ENCODE peak calls at places on chromosome 5, in ten cellular contexts. Q, I, A, Z, U, R, M, T, F and L are unnamed samples.
A peak's percentile ranks its signal among the peaks of the same experiment; 100 is the strongest.

GRCh38 chr5:178461426-178461730 is 128.8 kb downstream of the COL23A1 start:
- DNase-seq in U (no peak), T (no peak), R (no peak), F (no peak), Z (no peak), Q (no peak), I (no peak), M (no peak), A (no peak), L (no peak)

GRCh38 chr5:151570058-151570457 is 21.1 kb downstream of the FAT2 start:
- DNase-seq in M (no peak), Z (no peak), I (no peak), U (no peak), R (no peak), A (no peak), Q (no peak), F (no peak), T (no peak), L (no peak)

GRCh38 chr5:116573279-116573616 is 1.4 kb downstream of the SEMA6A start:
- DNase-seq in T (peak; percentile 48), F (no peak), A (peak; percentile 41), M (no peak), U (peak; percentile 37), I (peak; percentile 9), Q (no peak), R (no peak), Z (peak; percentile 22), L (no peak)

GRCh38 chr5:53133020-53133419 is 23.5 kb upstream of the MOCS2 start:
- DNase-seq in U (no peak), M (no peak), R (no peak), Z (no peak), Q (no peak), A (no peak), T (no peak), F (no peak), I (no peak), L (no peak)

GRCh38 chr5:60207031-60207430 is 313.5 kb upstream of the PDE4D start:
- DNase-seq in Z (no peak), T (no peak), I (no peak), Q (no peak), U (no peak), A (no peak), R (no peak), M (no peak), F (no peak), L (no peak)

GRCh38 chr5:147391781-147392180 is 118.1 kb downstream of the DPYSL3 start:
- DNase-seq in Z (no peak), R (peak; percentile 25), I (no peak), F (no peak), M (no peak), Q (no peak), A (peak; percentile 51), U (peak; percentile 56), T (no peak), L (no peak)

GRCh38 chr5:55634204-55634785 is 77.8 kb downstream of the SLC38A9 start:
- DNase-seq in I (no peak), F (no peak), M (no peak), A (no peak), Q (no peak), R (no peak), T (no peak), Z (no peak), U (no peak), L (no peak)

GRCh38 chr5:145479862-145480261 is 355.3 kb downstream of the PRELID2 start:
- DNase-seq in A (no peak), U (no peak), Z (no peak), R (no peak), T (no peak), I (no peak), Q (no peak), M (no peak), F (no peak), L (no peak)

GRCh38 chr5:453725-454481 is 10.9 kb downstream of the EXOC3 start:
- DNase-seq in F (no peak), M (no peak), A (no peak), R (no peak), Q (no peak), Z (peak; percentile 11), I (no peak), U (peak; percentile 11), T (peak; percentile 36), L (no peak)

GRCh38 chr5:122183098-122183794 is 53.9 kb downstream of the ZNF474 start:
- DNase-seq in Q (no peak), U (peak; percentile 86), R (peak; percentile 53), F (no peak), M (no peak), Z (peak; percentile 75), I (no peak), T (no peak), A (peak; percentile 71), L (no peak)

GRCh38 chr5:139820130-139820529 is 24.5 kb downstream of the PSD2 start:
- DNase-seq in Z (no peak), A (no peak), M (no peak), Q (no peak), R (no peak), U (no peak), I (no peak), T (no peak), F (no peak), L (no peak)

GRCh38 chr5:169064093-169064492 is 236.8 kb downstream of the SLIT3 start:
- DNase-seq in I (no peak), Z (no peak), M (no peak), F (no peak), A (peak; percentile 77), R (no peak), U (peak; percentile 50), Q (no peak), T (no peak), L (no peak)

GRCh38 chr5:140266471-140267200 is 36.3 kb downstream of the PFDN1 start:
- DNase-seq in I (no peak), T (no peak), A (no peak), F (no peak), Z (no peak), R (no peak), U (no peak), M (no peak), Q (no peak), L (no peak)

GRCh38 chr5:142320427-142320732 is 4.4 kb downstream of the SPRY4 start:
- DNase-seq in I (no peak), U (no peak), M (no peak), A (no peak), Z (no peak), Q (no peak), R (no peak), F (no peak), T (no peak), L (no peak)